ENCODE peak calls at places on chromosomes 5 and 9, in six cellular contexts. F is HepG2, Y is HCT116, E is K562, M is H1, J is SK-N-SH. A is an unnamed sample.

GRCh38 chr5:73544429-73545402 is 20.7 kb downstream of the ANKRA2 start:
- DNase-seq in M (no peak), J (peak; percentile 21), Y (no peak), E (no peak), F (peak; percentile 100), A (no peak)

GRCh38 chr5:159971931-159972461 is 36.9 kb upstream of the TTC1 start:
- DNase-seq in Y (no peak), J (peak; percentile 61), M (peak; percentile 58), E (no peak), F (no peak), A (no peak)

GRCh38 chr5:32814141-32814540 is 103.0 kb downstream of the NPR3 start:
- DNase-seq in M (no peak), Y (no peak), F (no peak), E (no peak), J (no peak), A (no peak)

GRCh38 chr5:159082491-159082890 is 17.2 kb downstream of the EBF1 start:
- DNase-seq in E (no peak), F (no peak), M (no peak), Y (no peak), J (no peak), A (no peak)

GRCh38 chr5:74275204-74275992 is 365.1 kb downstream of the ENC1 start:
- DNase-seq in Y (no peak), E (no peak), J (no peak), M (no peak), F (no peak), A (no peak)

GRCh38 chr5:6712136-6712581 is 1.1 kb upstream of the TENT4A start:
- DNase-seq in Y (no peak), M (peak; percentile 71), J (peak; percentile 66), F (peak; percentile 52), E (peak; percentile 50), A (no peak)

GRCh38 chr5:153959134-153959957 is 79.4 kb downstream of the FAM114A2 start:
- DNase-seq in Y (no peak), F (no peak), E (no peak), J (no peak), M (peak; percentile 61), A (no peak)

GRCh38 chr5:7261049-7261448 is 134.9 kb upstream of the ADCY2 start:
- DNase-seq in M (no peak), J (peak; percentile 10), F (peak; percentile 42), Y (no peak), E (peak; percentile 18), A (no peak)

GRCh38 chr5:761854-762685 is 22.5 kb downstream of the ZDHHC11B start:
- DNase-seq in F (no peak), J (peak; percentile 83), E (no peak), M (no peak), Y (no peak), A (no peak)

GRCh38 chr9:125744616-125745387 is 2.4 kb upstream of the PBX3 start:
- DNase-seq in Y (no peak), F (no peak), J (no peak), E (no peak), M (no peak), A (no peak)

GRCh38 chr5:81819556-81820314 is 68.8 kb upstream of the SSBP2 start:
- DNase-seq in J (no peak), M (no peak), F (no peak), Y (no peak), E (peak; percentile 19), A (no peak)

GRCh38 chr9:34380034-34380510 is 3.4 kb upstream of the MYORG start:
- DNase-seq in J (no peak), M (peak; percentile 70), F (no peak), Y (no peak), E (no peak), A (no peak)

GRCh38 chr5:136734638-136735037 is 369.3 kb upstream of the TRPC7 start:
- DNase-seq in Y (no peak), J (no peak), M (no peak), F (no peak), E (no peak), A (no peak)

GRCh38 chr9:34654317-34655083 is 2.5 kb downstream of the IL11RA start:
- DNase-seq in Y (no peak), M (no peak), E (no peak), F (no peak), J (peak; percentile 92), A (no peak)

GRCh38 chr9:136538599-136539426 is 7.0 kb downstream of the NOTCH1 start:
- DNase-seq in J (no peak), E (no peak), M (no peak), Y (no peak), F (no peak), A (no peak)

GRCh38 chr9:131769361-131769760 is 29.5 kb upstream of the RAPGEF1 start:
- DNase-seq in Y (no peak), J (no peak), M (no peak), F (no peak), E (no peak), A (no peak)

GRCh38 chr9:92738661-92739081 is 26.0 kb downstream of the BICD2 start:
- DNase-seq in F (no peak), E (no peak), M (no peak), J (no peak), Y (no peak), A (no peak)

GRCh38 chr9:104256031-104256709 is 162.1 kb downstream of the SMC2 start:
- DNase-seq in F (no peak), E (no peak), M (no peak), Y (no peak), J (no peak), A (no peak)

GRCh38 chr9:6931913-6932312 is 174.1 kb downstream of the KDM4C start:
- DNase-seq in J (no peak), M (no peak), Y (peak; percentile 74), F (peak; percentile 65), E (peak; percentile 48), A (no peak)

GRCh38 chr9:96638606-96639364 is 16.3 kb downstream of the PRXL2C start:
- DNase-seq in F (no peak), E (no peak), Y (no peak), M (no peak), J (no peak), A (no peak)

GRCh38 chr9:116870566-116870965 is 183.5 kb downstream of the TRIM32 start:
- DNase-seq in Y (peak; percentile 63), M (peak; percentile 46), J (peak; percentile 32), F (peak; percentile 2), E (no peak), A (no peak)

GRCh38 chr9:135885100-135885853 is 22.1 kb downstream of the CAMSAP1 start:
- DNase-seq in F (no peak), J (peak; percentile 65), Y (no peak), E (no peak), M (no peak), A (no peak)

GRCh38 chr9:7169717-7170348 is 412.1 kb downstream of the KDM4C start:
- DNase-seq in M (no peak), J (no peak), Y (no peak), E (no peak), F (no peak), A (no peak)

GRCh38 chr5:5331838-5332237 is 90.6 kb upstream of the ICE1 start:
- DNase-seq in J (no peak), M (no peak), E (no peak), F (no peak), Y (no peak), A (no peak)

GRCh38 chr5:42586625-42587024 is 163.4 kb downstream of the GHR start:
- DNase-seq in Y (no peak), F (no peak), M (no peak), E (no peak), J (no peak), A (no peak)
- H3K27ac ChIP-seq in Y (no peak overlapping the region), F (no peak overlapping the region), M (no peak overlapping the region), E (peak overlapping the region; percentile 73), J (no peak overlapping the region), A (no peak overlapping the region)

GRCh38 chr9:70470050-70471015 is 55.9 kb upstream of the KLF9 start:
- DNase-seq in E (no peak), Y (no peak), M (no peak), F (peak; percentile 90), J (no peak), A (no peak)

GRCh38 chr9:70463877-70464276 is 49.4 kb upstream of the KLF9 start:
- DNase-seq in E (no peak), F (no peak), J (no peak), M (no peak), Y (no peak), A (no peak)

GRCh38 chr9:70465398-70465797 is 50.9 kb upstream of the KLF9 start:
- DNase-seq in F (no peak), M (no peak), Y (no peak), J (no peak), E (no peak), A (no peak)

GRCh38 chr9:70465904-70466303 is 51.4 kb upstream of the KLF9 start:
- DNase-seq in Y (no peak), M (no peak), J (no peak), E (no peak), F (no peak), A (no peak)

DNA sequence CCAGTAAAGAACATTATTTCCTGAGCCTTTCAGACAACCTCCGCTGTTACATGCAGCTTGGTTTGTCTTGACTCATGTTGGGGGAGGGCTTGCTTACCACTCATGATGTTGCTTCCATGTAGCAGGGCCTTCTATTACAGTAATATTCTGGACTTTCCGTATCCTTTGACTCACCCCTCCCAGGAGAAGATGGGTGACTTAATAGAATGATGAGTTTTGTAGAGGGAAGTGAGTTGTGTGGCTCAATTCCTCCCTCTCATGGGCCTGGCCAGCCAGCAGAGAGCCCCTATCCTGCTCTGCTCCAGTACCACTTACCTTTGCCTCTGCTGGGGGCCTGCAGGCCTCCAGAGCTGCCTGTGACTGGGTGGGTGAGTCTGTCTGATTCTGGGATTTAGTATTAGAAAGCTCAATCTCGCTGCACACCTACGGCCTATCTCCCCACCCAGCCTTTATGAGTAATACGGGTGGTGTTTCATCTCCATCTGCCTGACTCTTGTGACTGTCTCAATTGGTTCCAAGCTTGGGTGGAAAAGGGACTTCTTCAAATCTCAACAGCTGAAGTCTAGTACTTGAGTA is 52.6 kb upstream of the KLF9 start:
- DNase-seq in M (no peak), Y (no peak), J (no peak), F (no peak), E (no peak), A (no peak)
- TF ChIP-seq YY1 in M (no peak), Y (no peak), J (no peak), F (no peak), E (no peak), A (no peak)

DNA sequence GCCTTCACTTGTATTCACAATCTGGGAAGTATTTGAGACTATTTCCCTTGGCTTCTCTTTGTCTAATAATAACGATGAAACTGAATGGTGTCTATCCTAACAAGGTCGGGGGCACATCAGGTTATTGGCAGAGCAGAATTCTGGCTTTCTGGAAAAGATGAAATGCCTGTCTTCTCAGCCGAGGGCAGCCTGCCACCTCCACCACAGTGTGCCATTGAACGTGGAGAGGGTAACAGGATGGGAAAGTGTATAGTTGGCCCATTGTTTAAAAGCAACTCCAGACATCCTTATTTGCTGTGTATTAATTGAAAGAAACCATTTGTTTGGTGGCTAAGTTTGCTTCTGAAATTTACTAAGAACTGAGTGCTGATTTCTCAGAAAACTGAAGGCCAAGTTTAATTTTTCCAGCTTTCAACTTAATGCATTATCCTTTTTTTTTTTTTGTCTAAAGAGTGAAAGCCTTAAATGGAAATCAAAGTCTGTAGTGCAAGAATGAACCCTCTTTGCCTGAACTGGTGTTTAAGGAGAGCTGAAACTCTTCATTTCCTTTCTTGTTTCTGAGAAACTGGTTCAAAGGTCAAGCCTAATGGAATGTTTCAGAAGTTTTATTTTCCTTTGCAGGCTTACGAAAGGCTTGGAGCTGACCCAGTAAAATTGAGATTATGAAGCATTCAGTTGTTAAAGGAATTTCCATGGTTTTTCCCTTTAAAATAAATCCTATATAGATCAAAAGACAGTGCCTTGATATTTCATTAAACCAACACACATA is 563.7 kb upstream of the DAP start:
- DNase-seq in M (no peak), J (no peak), Y (no peak), F (no peak), E (no peak), A (no peak)
- H3K27ac ChIP-seq in M (no peak overlapping the region), J (no peak overlapping the region), Y (no peak overlapping the region), F (no peak overlapping the region), E (no peak overlapping the region), A (no peak overlapping the region)

GRCh38 chr9:134089972-134090371 is 22.1 kb upstream of the BRD3 start:
- DNase-seq in E (no peak), M (no peak), J (no peak), Y (no peak), F (no peak), A (no peak)
- TF ChIP-seq YY1 in E (no peak), M (no peak), J (no peak), Y (no peak), F (no peak), A (no peak)

A was measured in GM12878.